ENCODE peak calls at places on chromosomes 16 and 17, in four cellular contexts. Y is MM.1S, S is A549, E is ovary. Z is an unnamed sample.

GRCh38 chr16:4313563-4314531 is 2.0 kb upstream of the GLIS2 start:
- DNase-seq in Y (peak; percentile 27), S (peak; percentile 97), E (peak; percentile 57), Z (no peak)

GRCh38 chr17:46182961-46183360 is 10.3 kb downstream of the KANSL1 start:
- DNase-seq in Y (no peak), S (no peak), E (no peak), Z (no peak)

GRCh38 chr17:50763716-50764450 is 3.4 kb downstream of the ANKRD40CL start:
- DNase-seq in Y (no peak), S (no peak), E (no peak), Z (no peak)

GRCh38 chr16:87712184-87712822 is 53.5 kb downstream of the KLHDC4 start:
- DNase-seq in Y (no peak), S (no peak), E (no peak), Z (no peak)

GRCh38 chr17:1340371-1340770 is 59.7 kb downstream of the YWHAE start:
- DNase-seq in Y (no peak), S (no peak), E (no peak), Z (no peak)

GRCh38 chr16:86519649-86520316 is 9.5 kb downstream of the FOXF1 start:
- DNase-seq in Y (peak; percentile 13), S (peak; percentile 77), E (peak; percentile 60), Z (peak; percentile 64)

GRCh38 chr16:46582313-46582712 is 38.9 kb downstream of the SHCBP1 start:
- DNase-seq in Y (no peak), S (no peak), E (no peak), Z (no peak)

GRCh38 chr17:41585301-41585700 is 1.4 kb downstream of the KRT14 start:
- DNase-seq in Y (no peak), S (no peak), E (no peak), Z (no peak)

GRCh38 chr16:56576585-56577299 is 11.9 kb downstream of the MT4 start:
- DNase-seq in Y (peak; percentile 87), S (peak; percentile 41), E (peak; percentile 47), Z (peak; percentile 85)

GRCh38 chr16:3716831-3717234 is 491 bp downstream of the TRAP1 start:
- DNase-seq in Y (peak; percentile 52), S (peak; percentile 21), E (no peak), Z (no peak)

GRCh38 chr17:33234930-33235685 is 58.0 kb downstream of the ASIC2 start:
- DNase-seq in Y (no peak), S (peak; percentile 79), E (peak; percentile 71), Z (no peak)

GRCh38 chr17:20263595-20263994 is 203.7 kb downstream of the LGALS9B start:
- DNase-seq in Y (no peak), S (no peak), E (no peak), Z (no peak)

GRCh38 chr16:17515421-17516210 is 44.9 kb upstream of the XYLT1 start:
- DNase-seq in Y (no peak), S (no peak), E (no peak), Z (no peak)

GRCh38 chr17:59796138-59796537 is 88.7 kb downstream of the VMP1 start:
- DNase-seq in Y (no peak), S (no peak), E (no peak), Z (no peak)

GRCh38 chr17:31144427-31144826 is 49.6 kb downstream of the NF1 start:
- DNase-seq in Y (no peak), S (no peak), E (no peak), Z (no peak)

GRCh38 chr17:58354541-58355216 is 2.7 kb upstream of the SUPT4H1 start:
- DNase-seq in Y (no peak), S (no peak), E (no peak), Z (no peak)

GRCh38 chr17:17911003-17911613 is 61.1 kb downstream of the TOM1L2 start:
- DNase-seq in Y (no peak), S (no peak), E (no peak), Z (no peak)

GRCh38 chr16:8355714-8356113 is 234.6 kb downstream of the TMEM114 start:
- DNase-seq in Y (no peak), S (no peak), E (no peak), Z (no peak)

GRCh38 chr16:30040221-30040620 is 9.2 kb upstream of the TLCD3B start:
- DNase-seq in Y (no peak), S (no peak), E (no peak), Z (no peak)

GRCh38 chr16:79954920-79955705 is 354.6 kb upstream of the MAF start:
- DNase-seq in Y (no peak), S (no peak), E (no peak), Z (no peak)

GRCh38 chr17:6695051-6695450 is 18.1 kb downstream of the SLC13A5 start:
- DNase-seq in Y (no peak), S (no peak), E (no peak), Z (no peak)

GRCh38 chr17:752002-752619 is at the start of gene GEMIN4:
- DNase-seq in Y (peak; percentile 90), S (peak; percentile 94), E (peak; percentile 95), Z (peak; percentile 97)

GRCh38 chr16:77660311-77660710 is 62.0 kb upstream of the NUDT7 start:
- DNase-seq in Y (no peak), S (peak; percentile 33), E (no peak), Z (no peak)

GRCh38 chr17:78140169-78141051 is 5.8 kb upstream of the C17orf99 start:
- DNase-seq in Y (peak; percentile 96), S (peak; percentile 90), E (peak; percentile 75), Z (peak; percentile 89)
- H3K4me3 ChIP-seq in Y (no peak overlapping the region), S (peak overlapping the region; percentile 33), E (no peak overlapping the region), Z (peak overlapping the region; percentile 20)

GRCh38 chr16:70746040-70746707 is 54.8 kb downstream of the VAC14 start:
- DNase-seq in Y (no peak), S (peak; percentile 68), E (peak; percentile 78), Z (no peak)
- H3K4me1 ChIP-seq in Y (no peaks in the 10 kb centered on the region), S (peaks cover 68% of the 10 kb centered on the region), E (peaks cover 22% of the 10 kb centered on the region), Z (peaks cover 31% of the 10 kb centered on the region)

GRCh38 chr17:70127221-70127873 is 42.0 kb upstream of the KCNJ2 start:
- DNase-seq in Y (no peak), S (no peak), E (no peak), Z (no peak)

GRCh38 chr17:70132505-70132904 is 36.8 kb upstream of the KCNJ2 start:
- DNase-seq in Y (no peak), S (no peak), E (no peak), Z (no peak)

GRCh38 chr17:70128727-70129238 is 40.5 kb upstream of the KCNJ2 start:
- DNase-seq in Y (no peak), S (no peak), E (no peak), Z (no peak)

GRCh38 chr17:70134042-70134441 is 35.3 kb upstream of the KCNJ2 start:
- DNase-seq in Y (no peak), S (no peak), E (no peak), Z (no peak)

DNA sequence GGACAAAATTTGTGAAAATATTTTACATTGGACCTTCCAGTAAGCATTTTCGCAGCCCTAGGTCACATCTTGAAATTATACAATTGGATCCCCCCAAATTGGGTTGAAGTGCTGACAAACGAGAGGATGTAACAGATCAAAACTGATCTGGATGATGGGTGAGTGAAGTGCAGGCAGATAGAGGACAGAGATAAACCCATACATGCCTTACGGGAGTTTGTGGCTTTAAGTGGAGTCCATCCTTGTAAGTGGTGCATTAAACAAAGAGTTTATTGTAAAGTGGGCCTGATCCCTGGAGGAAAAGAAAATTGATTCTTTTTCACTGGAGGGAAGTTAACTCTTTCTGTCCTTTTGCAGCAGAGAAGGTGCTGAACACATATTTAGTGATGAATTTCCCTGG is 39.1 kb upstream of the KCNJ2 start:
- DNase-seq in Y (no peak), S (no peak), E (no peak), Z (no peak)
- TF ChIP-seq CTCF in Y (no peak), S (no peak), E (no peak), Z (no peak)

GRCh38 chr16:71288570-71288889 is 672 bp downstream of the CMTR2 start:
- DNase-seq in Y (no peak), S (no peak), E (no peak), Z (no peak)
- H3K4me3 ChIP-seq in Y (peak overlapping the region; percentile 86), S (peak overlapping the region; percentile 67), E (peak overlapping the region; percentile 55), Z (peak overlapping the region; percentile 91)

GRCh38 chr17:8188408-8188839 is 1.6 kb downstream of the BORCS6 start:
- DNase-seq in Y (no peak), S (no peak), E (peak; percentile 53), Z (no peak)
- H3K4me1 ChIP-seq in Y (peaks cover 27% of the 10 kb centered on the region), S (peaks cover 35% of the 10 kb centered on the region), E (peaks cover 16% of the 10 kb centered on the region), Z (peaks cover 38% of the 10 kb centered on the region)

GRCh38 chr17:9924735-9925191 is 19.7 kb upstream of the RCVRN start:
- DNase-seq in Y (peak; percentile 45), S (peak; percentile 78), E (no peak), Z (no peak)
- TF ChIP-seq CTCF in Y (peak; percentile 76), S (peak; percentile 90), E (peak; percentile 71), Z (peak; percentile 63)

GRCh38 chr16:31527617-31528287 is at the start of gene AHSP:
- DNase-seq in Y (no peak), S (no peak), E (no peak), Z (no peak)
- H3K4me3 ChIP-seq in Y (no peak within 1 kb of the TSS), S (no peak within 1 kb of the TSS), E (peak within 1 kb of the TSS; percentile 35), Z (no peak within 1 kb of the TSS)

DNA sequence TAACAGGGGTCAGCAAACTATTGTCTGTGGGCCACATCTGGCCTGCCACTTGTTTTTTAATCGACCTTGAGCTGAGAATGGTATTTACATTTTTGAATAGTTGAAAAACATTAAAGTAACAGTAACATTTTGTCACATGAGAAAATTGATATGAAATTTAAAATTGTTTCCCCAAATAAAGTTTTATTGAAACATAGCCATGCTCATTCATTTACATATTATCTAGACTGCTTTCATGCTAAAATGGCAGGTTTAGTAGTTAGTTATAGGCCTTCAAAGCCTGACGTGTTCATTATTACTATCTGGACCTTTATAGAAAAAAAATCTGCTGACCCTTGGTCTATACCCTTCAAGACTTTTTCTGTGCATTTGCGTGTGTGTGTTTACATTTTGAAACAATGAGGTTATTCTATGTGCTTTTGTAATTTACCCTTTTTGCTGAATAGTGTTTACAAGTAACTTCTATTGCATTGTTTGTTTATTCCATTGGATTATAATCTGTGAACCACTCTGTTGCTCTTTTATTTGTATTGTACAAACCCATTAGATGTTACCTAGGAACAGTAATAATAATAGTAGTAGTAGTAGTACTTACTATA is 37.1 kb downstream of the FTO start:
- DNase-seq in Y (no peak), S (no peak), E (no peak), Z (no peak)
- H3K4me1 ChIP-seq in Y (no peaks in the 10 kb centered on the region), S (peaks cover 27% of the 10 kb centered on the region), E (peaks cover 7% of the 10 kb centered on the region), Z (peaks cover 16% of the 10 kb centered on the region)

Z was measured in CD8-positive, alpha-beta T cell.